ENCODE peak calls at places on chromosomes 2 and 18, in five cellular contexts. M is anterior cingulate cortex; R is hypothalamus; U is activated gamma-delta T cell treated with anti-CD3 and anti-CD28 coated beads, Interleukin-2, amount 50 U/mL, for 16 hours; B is cardiac muscle cell. Y is an unnamed sample.

GRCh38 chr2:44839370-44839769 is 102.1 kb upstream of the SIX3 start:
- DNase-seq in R (no peak), U (no peak), B (no peak), M (no peak), Y (no peak)

GRCh38 chr2:218648473-218649100 is 10.8 kb downstream of the ZNF142 start:
- DNase-seq in B (peak), U (no peak), M (no peak), R (peak), Y (no peak)

GRCh38 chr18:23822590-23823385 is 133.5 kb downstream of the LAMA3 start:
- DNase-seq in R (no peak), M (no peak), U (no peak), B (no peak), Y (no peak)

GRCh38 chr2:133737597-133737996 is 169.3 kb upstream of the NCKAP5 start:
- DNase-seq in B (no peak), R (no peak), U (no peak), M (no peak), Y (no peak)

GRCh38 chr2:238465487-238466241 is 38.9 kb downstream of the ASB1 start:
- DNase-seq in B (no peak), U (no peak), M (no peak), R (no peak), Y (no peak)

GRCh38 chr2:76437564-76437963 is 726.8 kb upstream of the GCFC2 start:
- DNase-seq in M (no peak), U (no peak), B (no peak), R (no peak), Y (no peak)

GRCh38 chr2:25324905-25325592 is 16.7 kb downstream of the DNMT3A start:
- DNase-seq in M (no peak), U (no peak), B (peak), R (peak), Y (peak)

GRCh38 chr18:12255626-12256026 is 1.5 kb downstream of the CIDEA start:
- DNase-seq in U (no peak), R (no peak), B (no peak), M (no peak), Y (no peak)

GRCh38 chr2:70005752-70006446 is 44.5 kb upstream of the ASPRV1 start:
- DNase-seq in M (no peak), U (no peak), B (no peak), R (no peak), Y (no peak)

GRCh38 chr18:34694611-34695165 is 15.4 kb upstream of the DTNA start:
- DNase-seq in M (no peak), R (no peak), U (no peak), B (no peak), Y (no peak)

GRCh38 chr2:204615456-204615855 is 70.2 kb downstream of the PARD3B start:
- DNase-seq in M (no peak), R (no peak), B (no peak), U (no peak), Y (no peak)

Y was measured in C1 segment of cervical spinal cord.